ENCODE peak calls at places on chromosomes 12 and 14, in six cellular contexts. H, S, L, T, M and E are unnamed samples.

GRCh38 chr14:75699331-75699730 is 38.3 kb downstream of the TTLL5 start:
- DNase-seq in H (no peak), S (no peak), L (peak; percentile 52), T (no peak), M (no peak), E (no peak)

GRCh38 chr12:66851134-66851533 is 172.3 kb upstream of the GRIP1 start:
- DNase-seq in H (no peak), S (no peak), L (peak; percentile 47), T (no peak), M (no peak), E (no peak)

GRCh38 chr12:115920395-115921183 is 356.9 kb downstream of the MED13L start:
- DNase-seq in H (no peak), S (no peak), L (no peak), T (no peak), M (no peak), E (no peak)

GRCh38 chr12:104686196-104686595 is 229.4 kb downstream of the CHST11 start:
- DNase-seq in H (peak; percentile 63), S (no peak), L (peak; percentile 40), T (no peak), M (peak; percentile 56), E (peak; percentile 85)

GRCh38 chr12:55705802-55706402 is 1.8 kb downstream of the ITGA7 start:
- DNase-seq in H (no peak), S (peak; percentile 27), L (no peak), T (no peak), M (no peak), E (no peak)

GRCh38 chr12:12859690-12860089 is 31.7 kb upstream of the GPRC5A start:
- DNase-seq in H (no peak), S (peak; percentile 47), L (no peak), T (no peak), M (no peak), E (no peak)

GRCh38 chr12:12018454-12018853 is 52.3 kb upstream of the BCL2L14 start:
- DNase-seq in H (no peak), S (no peak), L (no peak), T (no peak), M (no peak), E (no peak)

GRCh38 chr12:52656616-52657015 is 4.6 kb upstream of the KRT2 start:
- DNase-seq in H (no peak), S (no peak), L (no peak), T (no peak), M (no peak), E (no peak)

GRCh38 chr12:50102648-50103309 is 1.0 kb upstream of the GPD1 start:
- DNase-seq in H (no peak), S (no peak), L (no peak), T (peak; percentile 27), M (no peak), E (no peak)

GRCh38 chr12:102031852-102032251 is 29.9 kb downstream of the WASHC3 start:
- DNase-seq in H (no peak), S (no peak), L (no peak), T (no peak), M (no peak), E (no peak)

GRCh38 chr12:82966160-82966559 is 279.5 kb downstream of the TMTC2 start:
- DNase-seq in H (no peak), S (no peak), L (peak; percentile 67), T (no peak), M (peak; percentile 41), E (no peak)

GRCh38 chr14:54278665-54279295 is 118.0 kb upstream of the CDKN3 start:
- DNase-seq in H (no peak), S (no peak), L (no peak), T (no peak), M (no peak), E (no peak)

GRCh38 chr12:52442600-52443061 is 8.5 kb upstream of the KRT75 start:
- DNase-seq in H (no peak), S (peak; percentile 77), L (no peak), T (peak; percentile 87), M (no peak), E (peak; percentile 63)

GRCh38 chr12:21877583-21877982 is 63.6 kb downstream of the ABCC9 start:
- DNase-seq in H (no peak), S (no peak), L (no peak), T (no peak), M (no peak), E (no peak)

GRCh38 chr14:101124860-101125259 is 221.3 kb upstream of the RTL1 start:
- DNase-seq in H (no peak), S (no peak), L (no peak), T (no peak), M (no peak), E (no peak)

GRCh38 chr12:104615048-104615561 is 158.4 kb downstream of the CHST11 start:
- DNase-seq in H (no peak), S (no peak), L (no peak), T (peak; percentile 57), M (no peak), E (no peak)